ENCODE peak calls at places on chromosome 3, in seven cellular contexts. M is left ventricle myocardium inferior; V is CD8-positive, alpha-beta T cell; R is stomach; N is cardiac muscle cell; D is hepatocyte; E is brain microvascular endothelial cell. T is an unnamed sample.

GRCh38 chr3:126313580-126314304 is 43.5 kb downstream of the KLF15 start:
- DNase-seq in V (no peak), E (no peak), M (no peak), N (no peak), D (no peak), R (no peak), T (no peak)

GRCh38 chr3:182500294-182500693 is 293.0 kb upstream of the ATP11B start:
- DNase-seq in M (no peak), R (no peak), N (no peak), E (no peak), D (no peak), V (no peak), T (no peak)

GRCh38 chr3:162192340-162193004 is 695.9 kb downstream of the OTOL1 start:
- DNase-seq in R (no peak), D (no peak), E (no peak), N (no peak), M (no peak), V (no peak), T (no peak)

GRCh38 chr3:52277972-52278509 is 408 bp downstream of the WDR82 start:
- DNase-seq in R (no peak), E (peak; percentile 19), D (peak; percentile 78), N (peak; percentile 70), V (peak; percentile 49), M (no peak), T (no peak)

GRCh38 chr3:45437388-45437787 is 49.0 kb downstream of the LARS2 start:
- DNase-seq in D (no peak), V (no peak), N (no peak), R (no peak), M (no peak), E (no peak), T (no peak)

GRCh38 chr3:50203113-50203852 is 1.8 kb upstream of the SLC38A3 start:
- DNase-seq in D (no peak), R (no peak), E (no peak), N (no peak), M (no peak), V (no peak), T (no peak)

GRCh38 chr3:46923559-46924350 is 46.2 kb downstream of the PTH1R start:
- DNase-seq in N (peak; percentile 63), D (peak; percentile 70), E (no peak), V (peak; percentile 16), M (no peak), R (peak; percentile 57), T (no peak)

GRCh38 chr3:43754316-43754715 is 63.6 kb downstream of the ABHD5 start:
- DNase-seq in R (no peak), M (no peak), V (no peak), N (no peak), E (peak; percentile 29), D (no peak), T (no peak)

GRCh38 chr3:138051946-138052802 is 42.2 kb downstream of the CLDN18 start:
- DNase-seq in V (no peak), R (peak; percentile 75), E (peak; percentile 60), M (peak; percentile 37), N (peak; percentile 79), D (peak; percentile 70), T (no peak)

GRCh38 chr3:16379838-16380237 is 114.8 kb downstream of the OXNAD1 start:
- DNase-seq in E (no peak), R (no peak), D (no peak), M (no peak), N (no peak), V (no peak), T (no peak)

GRCh38 chr3:193984378-193984777 is 151.6 kb upstream of the HES1 start:
- DNase-seq in E (no peak), M (no peak), D (no peak), V (no peak), N (no peak), R (no peak), T (no peak)

GRCh38 chr3:195809796-195810454 is 1.8 kb downstream of the MUC4 start:
- DNase-seq in M (no peak), V (no peak), E (peak; percentile 48), D (peak; percentile 10), R (no peak), N (no peak), T (no peak)

GRCh38 chr3:79937567-79937966 is 169.8 kb upstream of the ROBO1 start:
- DNase-seq in E (peak; percentile 43), N (no peak), M (no peak), D (peak; percentile 60), V (no peak), R (no peak), T (peak; percentile 25)

GRCh38 chr3:175105066-175105465 is 245.9 kb downstream of the NAALADL2 start:
- DNase-seq in V (no peak), N (no peak), R (no peak), D (no peak), E (peak; percentile 14), M (no peak), T (no peak)

GRCh38 chr3:146152841-146153240 is 8.1 kb downstream of the PLOD2 start:
- DNase-seq in N (no peak), E (no peak), M (no peak), R (peak; percentile 32), V (no peak), D (no peak), T (no peak)

GRCh38 chr3:50474717-50475116 is 28.7 kb downstream of the CACNA2D2 start:
- DNase-seq in N (no peak), M (no peak), V (no peak), D (no peak), R (no peak), E (peak; percentile 47), T (no peak)

GRCh38 chr3:128922804-128923459 is 43.5 kb downstream of the ACAD9 start:
- DNase-seq in V (peak; percentile 42), D (no peak), R (no peak), M (no peak), N (no peak), E (no peak), T (no peak)

GRCh38 chr3:128911911-128912310 is 32.5 kb downstream of the ACAD9 start:
- DNase-seq in V (no peak), N (no peak), D (no peak), M (peak; percentile 66), E (no peak), R (no peak), T (no peak)

GRCh38 chr3:128914966-128915645 is 35.7 kb downstream of the ACAD9 start:
- DNase-seq in N (no peak), M (no peak), E (no peak), D (no peak), V (no peak), R (no peak), T (no peak)

GRCh38 chr3:128919988-128920387 is 40.6 kb downstream of the ACAD9 start:
- DNase-seq in V (no peak), M (no peak), D (no peak), N (no peak), R (no peak), E (no peak), T (no peak)

DNA sequence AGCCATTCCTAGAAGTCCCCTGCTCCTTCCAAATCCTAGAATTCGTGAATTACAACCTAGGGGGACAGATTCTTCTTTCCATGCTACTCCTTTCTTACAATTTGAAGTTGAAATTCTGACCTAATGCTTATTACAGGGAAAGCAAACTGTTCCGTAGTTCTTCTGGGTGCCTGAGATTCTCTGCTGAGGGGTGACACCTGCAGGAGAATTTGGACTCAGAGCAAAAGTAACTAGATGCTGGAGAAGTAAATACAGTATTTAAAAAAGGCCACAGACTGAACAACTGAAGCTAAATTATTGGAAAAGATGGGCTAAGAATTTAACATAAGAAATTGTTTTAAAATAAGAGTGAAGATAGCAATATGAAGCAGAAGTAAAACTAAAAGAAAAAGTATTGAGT is 37.9 kb downstream of the ACAD9 start:
- DNase-seq in N (no peak), E (no peak), R (no peak), V (no peak), M (no peak), D (no peak), T (no peak)
- TF ChIP-seq CTCF in N (no peak), E (no peak), R (no peak), V (no peak), M (peak; percentile 50), D (no peak), T (no peak)

DNA sequence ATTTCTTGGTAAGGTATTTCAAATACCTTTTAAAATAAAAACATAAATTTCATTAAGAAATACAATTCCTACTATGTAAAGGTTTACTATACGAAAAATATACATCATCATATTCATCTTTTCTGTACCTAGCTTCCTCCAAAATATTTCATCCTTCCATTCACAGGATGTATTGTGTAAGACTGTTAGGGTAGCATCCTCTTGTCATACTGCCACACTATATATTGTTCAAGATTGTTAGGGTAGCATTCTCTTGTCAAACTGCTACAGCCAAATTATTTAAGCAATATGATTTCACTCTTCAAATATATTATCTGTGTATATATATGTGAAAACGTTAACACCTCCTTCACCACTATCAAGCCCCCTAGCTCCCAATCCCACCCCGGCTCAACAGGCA is 3.5 kb downstream of the RPL22L1 start:
- DNase-seq in E (no peak), V (no peak), M (no peak), R (no peak), D (no peak), N (no peak), T (no peak)
- H3K4me3 ChIP-seq in E (no peak overlapping the region), V (no peak overlapping the region), M (no peak overlapping the region), R (no peak overlapping the region), D (no peak overlapping the region), N (no peak overlapping the region), T (no peak overlapping the region)

GRCh38 chr3:41673643-41674042 is 288.3 kb downstream of the ULK4 start:
- DNase-seq in R (no peak), M (no peak), D (no peak), N (no peak), E (no peak), V (no peak), T (no peak)
- H3K36me3 ChIP-seq in R (no peaks in the 10 kb centered on the region), M (no peaks in the 10 kb centered on the region), D (no peaks in the 10 kb centered on the region), N (no peaks in the 10 kb centered on the region), E (no peaks in the 10 kb centered on the region), V (no peaks in the 10 kb centered on the region), T (no peaks in the 10 kb centered on the region)

DNA sequence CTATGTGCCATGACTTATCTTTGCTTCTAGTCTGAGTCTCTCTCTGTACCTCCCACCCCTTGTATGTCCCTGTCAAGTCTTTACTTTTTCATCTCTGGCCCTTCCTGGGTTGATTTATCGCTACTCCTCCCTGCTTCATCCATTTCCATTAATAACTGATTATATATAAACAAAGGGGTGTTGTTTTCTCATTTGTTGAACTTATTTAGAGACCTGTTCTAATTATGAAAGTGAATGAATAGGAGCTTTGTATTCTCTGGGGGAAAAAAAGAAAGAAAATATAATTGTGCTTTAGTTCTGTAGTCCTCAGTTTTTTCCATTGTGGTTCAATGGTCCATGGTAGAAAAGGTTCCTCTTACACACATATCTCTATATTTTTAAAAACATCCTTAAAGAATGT is 328.9 kb upstream of the PPP2R3A start:
- DNase-seq in E (no peak), N (no peak), D (no peak), R (no peak), V (no peak), M (no peak), T (no peak)
- TF ChIP-seq CTCF in E (no peak), N (no peak), D (no peak), R (no peak), V (no peak), M (no peak), T (no peak)

GRCh38 chr3:109171479-109171878 is 35.0 kb downstream of the C3orf85 start:
- DNase-seq in D (no peak), E (no peak), V (no peak), R (no peak), N (no peak), M (no peak), T (no peak)

GRCh38 chr3:109161487-109162108 is 25.1 kb downstream of the C3orf85 start:
- DNase-seq in R (no peak), N (no peak), E (no peak), M (no peak), V (no peak), D (peak; percentile 34), T (peak; percentile 19)

GRCh38 chr3:109165905-109166304 is 29.4 kb downstream of the C3orf85 start:
- DNase-seq in N (no peak), R (no peak), D (no peak), M (no peak), E (no peak), V (no peak), T (no peak)
- H3K4me3 ChIP-seq in N (no peak overlapping the region), R (no peak overlapping the region), D (no peak overlapping the region), M (no peak overlapping the region), E (no peak overlapping the region), V (no peak overlapping the region), T (no peak overlapping the region)

T was measured in kidney epithelial cell.